ENCODE peak calls at places on chromosomes 11 and 22, in six cellular contexts. E is ovary, Q is transverse colon, D is tibial nerve, F is SK-N-SH, S is suprapubic skin. Z is an unnamed sample. For H3K36me3, the result is how much of the 10 kb centered on the place peaks cover.

GRCh38 chr11:27392715-27393114 is 29.7 kb upstream of the CCDC34 start:
- DNase-seq in E (no peak), Q (no peak), D (no peak), F (no peak), S (no peak), Z (no peak)

GRCh38 chr11:70715166-70715565 is 316.8 kb downstream of the CTTN start:
- DNase-seq in E (no peak), Q (no peak), D (no peak), F (no peak), S (no peak), Z (no peak)

GRCh38 chr22:45535400-45535799 is 32.7 kb downstream of the FBLN1 start:
- DNase-seq in E (no peak), Q (no peak), D (no peak), F (no peak), S (no peak), Z (no peak)

GRCh38 chr11:134678152-134678551 is 266.1 kb upstream of the B3GAT1 start:
- DNase-seq in E (no peak), Q (no peak), D (no peak), F (no peak), S (peak), Z (no peak)

GRCh38 chr22:37601203-37601539 is 7.5 kb upstream of the GGA1 start:
- DNase-seq in E (no peak), Q (no peak), D (no peak), F (no peak), S (no peak), Z (no peak)

GRCh38 chr11:10654211-10655150 is 39.1 kb downstream of the IRAG1 start:
- DNase-seq in E (no peak), Q (no peak), D (no peak), F (peak), S (no peak), Z (no peak)

GRCh38 chr22:44597616-44598015 is 99.6 kb upstream of the RTL6 start:
- DNase-seq in E (no peak), Q (no peak), D (no peak), F (peak), S (no peak), Z (no peak)

GRCh38 chr11:27497284-27497866 is 9.2 kb downstream of the LIN7C start:
- DNase-seq in E (no peak), Q (no peak), D (no peak), F (peak), S (no peak), Z (no peak)

GRCh38 chr11:126311464-126312291 is 7.8 kb downstream of the DCPS start:
- DNase-seq in E (no peak), Q (peak), D (no peak), F (no peak), S (no peak), Z (no peak)

GRCh38 chr11:119567667-119568582 is 145.0 kb upstream of the THY1 start:
- DNase-seq in E (no peak), Q (no peak), D (no peak), F (peak), S (no peak), Z (no peak)

GRCh38 chr11:12134239-12134590 is 23.8 kb downstream of the MICAL2 start:
- DNase-seq in E (no peak), Q (peak), D (no peak), F (no peak), S (no peak), Z (no peak)

GRCh38 chr22:46173152-46173551 is 22.8 kb downstream of the PPARA start:
- DNase-seq in E (peak), Q (no peak), D (no peak), F (no peak), S (no peak), Z (no peak)

GRCh38 chr11:74417379-74417804 is 19.2 kb upstream of the PGM2L1 start:
- DNase-seq in E (no peak), Q (no peak), D (no peak), F (no peak), S (no peak), Z (no peak)

GRCh38 chr11:88597387-88597786 is 259.9 kb upstream of the CTSC start:
- DNase-seq in E (no peak), Q (no peak), D (no peak), F (no peak), S (no peak), Z (no peak)

GRCh38 chr11:12232819-12233601 is 122.6 kb downstream of the MICAL2 start:
- DNase-seq in E (no peak), Q (no peak), D (no peak), F (no peak), S (no peak), Z (no peak)

GRCh38 chr11:78420796-78421209 is 3.2 kb upstream of the GAB2 start:
- DNase-seq in E (peak), Q (peak), D (peak), F (peak), S (no peak), Z (peak)

GRCh38 chr11:134164490-134165370 is 59.0 kb downstream of the NCAPD3 start:
- DNase-seq in E (no peak), Q (no peak), D (no peak), F (no peak), S (no peak), Z (no peak)

GRCh38 chr11:91194551-91194950 is 971.7 kb upstream of the CHORDC1 start:
- DNase-seq in E (no peak), Q (no peak), D (no peak), F (no peak), S (no peak), Z (no peak)

GRCh38 chr11:45158210-45158644 is 11.8 kb downstream of the PRDM11 start:
- DNase-seq in E (peak), Q (peak), D (no peak), F (peak), S (no peak), Z (no peak)

GRCh38 chr22:49642331-49642730 is 185.3 kb downstream of the BRD1 start:
- DNase-seq in E (no peak), Q (no peak), D (no peak), F (no peak), S (no peak), Z (no peak)

GRCh38 chr11:2741377-2742131 is 41.8 kb upstream of the KCNQ1OT1 start:
- DNase-seq in E (peak), Q (no peak), D (no peak), F (no peak), S (no peak), Z (no peak)

GRCh38 chr11:63672156-63672463 is 934 bp upstream of the ATL3 start:
- DNase-seq in E (no peak), Q (no peak), D (no peak), F (no peak), S (no peak), Z (no peak)

GRCh38 chr11:43557553-43558031 is 122.9 kb upstream of the HSD17B12 start:
- DNase-seq in E (no peak), Q (no peak), D (no peak), F (no peak), S (no peak), Z (no peak)

GRCh38 chr11:345179-345578 is 24.1 kb upstream of the B4GALNT4 start:
- DNase-seq in E (no peak), Q (no peak), D (no peak), F (no peak), S (no peak), Z (no peak)

GRCh38 chr11:58442136-58442535 is at the start of gene OR5B12:
- DNase-seq in E (no peak), Q (no peak), D (no peak), F (no peak), S (no peak), Z (no peak)

GRCh38 chr11:131584694-131585592 is 214.5 kb downstream of the NTM start:
- DNase-seq in E (no peak), Q (no peak), D (no peak), F (peak), S (no peak), Z (no peak)

GRCh38 chr22:43164636-43165035 is 13.3 kb downstream of the TSPO start:
- DNase-seq in E (no peak), Q (no peak), D (no peak), F (no peak), S (no peak), Z (no peak)

GRCh38 chr11:62374801-62375200 is 37.6 kb downstream of the ASRGL1 start:
- DNase-seq in E (no peak), Q (no peak), D (no peak), F (no peak), S (no peak), Z (no peak)

GRCh38 chr11:19742595-19743292 is 30.1 kb downstream of the NAV2 start:
- DNase-seq in E (peak), Q (peak), D (peak), F (peak), S (peak), Z (peak)

GRCh38 chr22:35938226-35938625 is 90.4 kb downstream of the RBFOX2 start:
- DNase-seq in E (no peak), Q (no peak), D (no peak), F (no peak), S (no peak), Z (no peak)

GRCh38 chr11:112785104-112785503 is 176.1 kb upstream of the NCAM1 start:
- DNase-seq in E (peak), Q (no peak), D (no peak), F (no peak), S (no peak), Z (no peak)

GRCh38 chr11:1010551-1011319 is 25.8 kb downstream of the MUC6 start:
- DNase-seq in E (no peak), Q (no peak), D (no peak), F (no peak), S (no peak), Z (no peak)

GRCh38 chr22:30277547-30278344 is 11.1 kb upstream of the OSM start:
- DNase-seq in E (no peak), Q (no peak), D (no peak), F (no peak), S (no peak), Z (no peak)

GRCh38 chr11:123745764-123746451 is 4.4 kb upstream of the ZNF202 start:
- DNase-seq in E (no peak), Q (no peak), D (no peak), F (no peak), S (no peak), Z (no peak)

GRCh38 chr11:85779956-85780640 is 30.8 kb downstream of the SYTL2 start:
- DNase-seq in E (no peak), Q (no peak), D (no peak), F (no peak), S (no peak), Z (no peak)

GRCh38 chr11:69640995-69641581 is at the start of gene CCND1:
- DNase-seq in E (no peak), Q (peak), D (peak), F (peak), S (peak), Z (peak)

GRCh38 chr11:93850585-93851018 is at the start of gene VSTM5:
- DNase-seq in E (no peak), Q (no peak), D (no peak), F (no peak), S (no peak), Z (no peak)

GRCh38 chr22:27113211-27114030 is 456.0 kb downstream of the MIAT start:
- DNase-seq in E (no peak), Q (peak), D (peak), F (no peak), S (no peak), Z (peak)

GRCh38 chr11:117600261-117600783 is 196.7 kb downstream of the DSCAML1 start:
- DNase-seq in E (no peak), Q (no peak), D (no peak), F (no peak), S (no peak), Z (no peak)

GRCh38 chr11:118857385-118857784 is 26.3 kb upstream of the CXCR5 start:
- DNase-seq in E (no peak), Q (no peak), D (no peak), F (no peak), S (no peak), Z (no peak)

GRCh38 chr22:39212721-39213376 is 31.9 kb downstream of the PDGFB start:
- DNase-seq in E (no peak), Q (no peak), D (no peak), F (no peak), S (peak), Z (no peak)
- TF ChIP-seq EP300 in E (no peak), Q (no peak), D (no peak), F (no peak), S (no peak), Z (no peak)

GRCh38 chr22:21929253-21929652 is 23.4 kb downstream of the PPM1F start:
- DNase-seq in E (no peak), Q (no peak), D (no peak), F (no peak), S (no peak), Z (no peak)
- H3K36me3 ChIP-seq in E (under half), Q (under half), D (under half), F (under half), S (half or more), Z (half or more)

DNA sequence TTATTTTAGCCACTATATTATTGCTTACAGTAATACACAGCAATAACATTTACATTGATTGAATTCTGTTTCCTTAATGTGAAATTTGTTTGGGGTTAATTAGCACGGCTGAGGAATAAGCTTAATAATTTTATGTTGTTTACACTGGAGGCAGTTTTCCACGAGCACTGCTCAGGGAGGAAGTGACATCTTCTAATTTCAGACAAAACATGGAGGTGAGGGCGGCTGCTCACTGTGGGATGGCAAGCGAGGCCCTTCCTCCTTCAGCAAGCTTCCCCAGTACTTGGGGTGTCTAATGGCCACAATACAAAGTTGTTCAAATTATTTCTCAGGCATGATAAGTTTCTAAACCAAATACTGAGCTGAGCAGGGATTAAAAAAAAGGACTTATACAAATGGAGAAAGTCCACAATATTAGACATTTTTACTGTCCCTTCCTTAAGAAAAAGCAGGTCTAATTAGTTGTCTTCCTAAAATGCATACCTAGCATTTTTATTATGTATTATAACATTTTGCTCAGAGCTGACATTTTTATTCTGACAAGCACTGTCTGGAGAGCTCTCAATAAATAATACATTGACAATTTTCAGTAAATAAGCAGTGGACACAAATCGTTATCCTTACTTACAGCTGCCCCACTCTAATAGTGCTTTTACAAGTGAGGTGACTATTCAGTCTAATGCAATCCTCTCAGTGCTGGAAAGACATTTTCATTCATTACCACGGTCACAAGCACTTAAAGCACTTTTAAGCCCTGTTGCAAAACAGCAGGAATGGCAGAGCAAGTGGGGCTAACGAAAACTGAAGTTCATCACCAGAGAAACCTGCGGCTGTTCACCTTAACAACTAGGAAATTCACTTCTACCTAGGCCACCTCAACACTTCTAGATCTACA is 56.2 kb downstream of the SOX6 start:
- DNase-seq in E (no peak), Q (no peak), D (no peak), F (no peak), S (no peak), Z (no peak)
- TF ChIP-seq EP300 in E (no peak), Q (no peak), D (no peak), F (no peak), S (no peak), Z (no peak)

GRCh38 chr22:40432625-40433024 is 62.2 kb downstream of the SGSM3 start:
- DNase-seq in E (no peak), Q (no peak), D (no peak), F (no peak), S (no peak), Z (no peak)

GRCh38 chr22:40431021-40431420 is 60.6 kb downstream of the SGSM3 start:
- DNase-seq in E (no peak), Q (no peak), D (no peak), F (no peak), S (no peak), Z (no peak)

GRCh38 chr22:40434745-40435144 is 64.4 kb downstream of the SGSM3 start:
- DNase-seq in E (no peak), Q (no peak), D (no peak), F (no peak), S (no peak), Z (no peak)

GRCh38 chr22:40434101-40434500 is 63.7 kb downstream of the SGSM3 start:
- DNase-seq in E (no peak), Q (no peak), D (no peak), F (no peak), S (no peak), Z (no peak)

GRCh38 chr22:40432167-40432566 is 61.8 kb downstream of the SGSM3 start:
- DNase-seq in E (no peak), Q (no peak), D (no peak), F (no peak), S (no peak), Z (no peak)
- H3K36me3 ChIP-seq in E (under half), Q (under half), D (under half), F (under half), S (under half), Z (half or more)

GRCh38 chr22:23912293-23912903 is 18.2 kb downstream of the MIF start:
- DNase-seq in E (no peak), Q (no peak), D (no peak), F (no peak), S (no peak), Z (no peak)

GRCh38 chr22:23911318-23911980 is 17.3 kb downstream of the MIF start:
- DNase-seq in E (no peak), Q (no peak), D (no peak), F (no peak), S (no peak), Z (no peak)

GRCh38 chr22:23915230-23915754 is 21.1 kb downstream of the MIF start:
- DNase-seq in E (no peak), Q (no peak), D (no peak), F (no peak), S (no peak), Z (no peak)

GRCh38 chr22:23913306-23913660 is 19.1 kb downstream of the MIF start:
- DNase-seq in E (no peak), Q (no peak), D (no peak), F (no peak), S (no peak), Z (no peak)

GRCh38 chr22:23913661-23914353 is 19.6 kb downstream of the MIF start:
- DNase-seq in E (peak), Q (peak), D (peak), F (peak), S (peak), Z (peak)
- TF ChIP-seq EP300 in E (peak), Q (no peak), D (peak), F (no peak), S (no peak), Z (no peak)

GRCh38 chr22:17817511-17818065 is 43.3 kb upstream of the BID start:
- DNase-seq in E (no peak), Q (no peak), D (no peak), F (no peak), S (no peak), Z (no peak)
- H3K36me3 ChIP-seq in E (under half), Q (under half), D (under half), F (under half), S (half or more), Z (half or more)

GRCh38 chr11:82900277-82901164 is at the start of gene PRCP:
- DNase-seq in E (peak), Q (peak), D (peak), F (peak), S (peak), Z (peak)

GRCh38 chr11:82899957-82900276 is 313 bp downstream of the PRCP start:
- DNase-seq in E (no peak), Q (no peak), D (no peak), F (peak), S (no peak), Z (no peak)

GRCh38 chr11:82902880-82903279 is 1.3 kb downstream of the DDIAS start:
- DNase-seq in E (no peak), Q (no peak), D (no peak), F (no peak), S (no peak), Z (no peak)

GRCh38 chr11:82902086-82902485 is 550 bp downstream of the DDIAS start:
- DNase-seq in E (no peak), Q (no peak), D (no peak), F (no peak), S (no peak), Z (no peak)

GRCh38 chr11:82901165-82901938 is at the start of gene DDIAS:
- DNase-seq in E (peak), Q (peak), D (peak), F (peak), S (peak), Z (peak)
- TF ChIP-seq EP300 in E (no peak), Q (no peak), D (peak), F (no peak), S (no peak), Z (no peak)